ENCODE peak calls at places on chromosome 7, in five cellular contexts. Y is BJ, F is NCI-H1105, M is EL, P is uterus. H is an unnamed sample.

GRCh38 chr7:28155964-28156363 is 24.6 kb downstream of the JAZF1 start:
- DNase-seq in F (no peak), M (peak), Y (no peak), P (no peak), H (no peak)

GRCh38 chr7:136353287-136353686 is 376.1 kb upstream of the MTPN start:
- DNase-seq in P (no peak), Y (no peak), F (no peak), M (no peak), H (no peak)

GRCh38 chr7:57202274-57202673 is 70.0 kb upstream of the ZNF479 start:
- DNase-seq in P (no peak), F (no peak), M (no peak), Y (no peak), H (peak)

GRCh38 chr7:100568936-100569844 is 4.5 kb downstream of the SAP25 start:
- DNase-seq in P (peak), M (peak), F (peak), Y (no peak), H (peak)

GRCh38 chr7:8249121-8249520 is 12.8 kb downstream of the ICA1 start:
- DNase-seq in F (no peak), M (no peak), P (no peak), Y (no peak), H (no peak)

GRCh38 chr7:142158741-142159496 is 47.4 kb downstream of the MGAM2 start:
- DNase-seq in F (no peak), P (no peak), M (no peak), Y (no peak), H (no peak)

GRCh38 chr7:112770051-112770450 is 20.1 kb downstream of the TMEM168 start:
- DNase-seq in M (peak), F (no peak), Y (no peak), P (no peak), H (no peak)

GRCh38 chr7:130491841-130492518 is at the start of gene MEST:
- DNase-seq in M (peak), P (no peak), F (peak), Y (no peak), H (no peak)

GRCh38 chr7:149621776-149622175 is 124.2 kb upstream of the ZNF746 start:
- DNase-seq in M (no peak), P (no peak), F (no peak), Y (no peak), H (no peak)

GRCh38 chr7:111982804-111983203 is 223.4 kb downstream of the DOCK4 start:
- DNase-seq in Y (no peak), P (no peak), F (no peak), M (peak), H (no peak)

GRCh38 chr7:68865351-68865885 is 732.9 kb upstream of the AUTS2 start:
- DNase-seq in P (no peak), M (no peak), Y (no peak), F (no peak), H (no peak)

GRCh38 chr7:25659841-25660240 is 431.6 kb upstream of the NPVF start:
- DNase-seq in M (no peak), P (peak), F (no peak), Y (no peak), H (no peak)

GRCh38 chr7:125424721-125425120 is 495.1 kb upstream of the POT1 start:
- DNase-seq in F (no peak), P (no peak), M (no peak), Y (no peak), H (no peak)

GRCh38 chr7:106768324-106768751 is 96.7 kb upstream of the PIK3CG start:
- DNase-seq in F (no peak), Y (no peak), M (peak), P (no peak), H (no peak)

GRCh38 chr7:152553671-152554317 is 118.0 kb upstream of the KMT2C start:
- DNase-seq in M (no peak), P (no peak), F (no peak), Y (no peak), H (no peak)

GRCh38 chr7:13185139-13185538 is 497.7 kb downstream of the ARL4A start:
- DNase-seq in F (no peak), Y (no peak), M (no peak), P (no peak), H (no peak)

GRCh38 chr7:91265693-91266066 is 1.4 kb downstream of the FZD1 start:
- DNase-seq in M (no peak), Y (no peak), F (no peak), P (no peak), H (peak)

GRCh38 chr7:151838072-151838471 is 38.8 kb downstream of the PRKAG2 start:
- DNase-seq in M (no peak), Y (no peak), F (no peak), P (no peak), H (no peak)

GRCh38 chr7:117402109-117402508 is 25.2 kb downstream of the ASZ1 start:
- DNase-seq in M (peak), F (no peak), P (no peak), Y (no peak), H (no peak)

GRCh38 chr7:140122975-140123374 is 53.8 kb downstream of the KDM7A start:
- DNase-seq in M (no peak), P (no peak), F (no peak), Y (no peak), H (no peak)

GRCh38 chr7:91181949-91182348 is 82.3 kb upstream of the FZD1 start:
- DNase-seq in Y (no peak), M (peak), P (no peak), F (no peak), H (no peak)

GRCh38 chr7:29883462-29884398 is 77.4 kb downstream of the WIPF3 start:
- DNase-seq in P (peak), F (no peak), M (no peak), Y (no peak), H (no peak)

GRCh38 chr7:30594055-30594539 is 581 bp upstream of the GARS1 start:
- DNase-seq in M (peak), F (peak), Y (no peak), P (peak), H (peak)

GRCh38 chr7:150992833-150993302 is 2.1 kb downstream of the NOS3 start:
- DNase-seq in F (no peak), Y (no peak), M (peak), P (no peak), H (no peak)

GRCh38 chr7:125529237-125529636 is 599.6 kb upstream of the POT1 start:
- DNase-seq in M (no peak), P (no peak), Y (no peak), F (no peak), H (no peak)

GRCh38 chr7:139118234-139118802 is 8.8 kb upstream of the ZC3HAV1 start:
- DNase-seq in P (no peak), F (no peak), M (peak), Y (no peak), H (no peak)

GRCh38 chr7:151168022-151168786 is 710 bp upstream of the GBX1 start:
- DNase-seq in P (no peak), M (no peak), Y (no peak), F (peak), H (no peak)

GRCh38 chr7:10076661-10077300 is 896.9 kb upstream of the PHF14 start:
- DNase-seq in Y (no peak), P (no peak), F (no peak), M (no peak), H (no peak)

GRCh38 chr7:151511946-151512345 is 7.7 kb downstream of the RHEB start:
- DNase-seq in M (no peak), Y (no peak), F (no peak), P (no peak), H (no peak)

GRCh38 chr7:8441106-8441590 is 7.7 kb downstream of the NXPH1 start:
- DNase-seq in Y (no peak), M (no peak), F (no peak), P (no peak), H (no peak)